ENCODE peak calls at places on chromosomes 1 and 21, in seven cellular contexts. P is transverse colon, M is gastrocnemius medialis, W is B cell, E is choroid plexus epithelial cell, H is GM12865, Q is osteocyte. Z is an unnamed sample.

GRCh38 chr1:62294211-62294610 is 25.0 kb downstream of the KANK4 start:
- DNase-seq in P (no peak), Q (no peak), H (peak), E (no peak), W (no peak), M (no peak), Z (peak)

GRCh38 chr1:13725714-13726175 is 25.8 kb downstream of the PRDM2 start:
- DNase-seq in P (peak), M (no peak), W (peak), E (peak), H (peak), Q (no peak), Z (peak)

GRCh38 chr1:111463029-111463683 is 10.6 kb upstream of the C1orf162 start:
- DNase-seq in H (no peak), P (no peak), Q (no peak), W (no peak), M (no peak), E (peak), Z (no peak)

GRCh38 chr1:92709738-92710137 is 75.2 kb downstream of the EVI5 start:
- DNase-seq in Q (no peak), P (no peak), W (no peak), E (peak), M (no peak), H (no peak), Z (no peak)

GRCh38 chr1:225866061-225866844 is 15.9 kb downstream of the TMEM63A start:
- DNase-seq in H (no peak), P (no peak), M (no peak), Q (no peak), E (peak), W (peak), Z (peak)

GRCh38 chr1:41515778-41516167 is 31.3 kb upstream of the EDN2 start:
- DNase-seq in P (no peak), H (no peak), Q (no peak), W (no peak), M (no peak), E (no peak), Z (no peak)

GRCh38 chr1:125119024-125119441 is 3934.3 kb downstream of the SRGAP2C start:
- DNase-seq in M (no peak), W (no peak), E (no peak), H (no peak), P (no peak), Q (no peak), Z (no peak)

GRCh38 chr1:107877092-107877491 is 87.9 kb downstream of the VAV3 start:
- DNase-seq in M (no peak), Q (no peak), H (no peak), P (no peak), W (no peak), E (peak), Z (no peak)

GRCh38 chr1:212718499-212718898 is 18.9 kb upstream of the BATF3 start:
- DNase-seq in H (no peak), E (peak), M (no peak), W (no peak), P (no peak), Q (no peak), Z (no peak)

GRCh38 chr1:21124846-21125245 is 51.9 kb downstream of the EIF4G3 start:
- DNase-seq in H (no peak), W (no peak), E (peak), M (no peak), P (no peak), Q (no peak), Z (no peak)

GRCh38 chr1:229093546-229094336 is 177.2 kb upstream of the RAB4A start:
- DNase-seq in E (no peak), M (no peak), W (no peak), P (peak), H (no peak), Q (no peak), Z (no peak)

GRCh38 chr1:100459815-100460114 is 78.2 kb upstream of the GPR88 start:
- DNase-seq in W (no peak), M (no peak), P (no peak), H (no peak), Q (no peak), E (no peak), Z (no peak)
- TF ChIP-seq CTCF in W (peak), M (no peak), P (no peak), H (no peak), Q (no peak), E (no peak), Z (peak)

DNA sequence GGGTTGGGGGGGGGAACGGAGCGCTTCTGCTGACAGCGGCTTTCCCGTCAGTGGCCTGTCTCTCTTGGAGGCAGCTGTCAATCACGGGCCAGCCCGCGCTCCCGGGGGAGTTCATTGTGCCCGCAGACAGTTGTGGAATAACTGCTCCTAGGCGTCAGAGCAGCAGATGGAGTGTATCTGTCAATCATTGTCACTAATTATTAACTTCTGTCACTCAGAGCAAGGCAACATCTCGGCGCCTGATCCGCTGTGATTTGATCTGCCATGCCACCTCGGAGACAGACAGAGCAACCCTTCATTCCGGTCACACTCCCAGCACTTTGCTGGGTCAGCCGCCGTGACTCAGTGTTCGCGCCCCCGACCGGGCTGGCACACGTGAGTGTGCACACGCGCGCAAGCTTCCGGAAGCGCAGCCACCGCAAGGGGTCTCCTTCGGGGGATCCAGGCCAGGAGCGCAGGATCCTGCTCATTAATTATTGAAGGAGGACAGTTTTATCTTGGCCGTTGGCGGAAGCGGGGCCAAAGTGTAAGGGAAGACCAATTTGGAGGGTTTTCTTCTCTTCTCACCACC is 75.8 kb downstream of the RRAGC start:
- DNase-seq in Q (no peak), P (no peak), W (no peak), H (no peak), E (no peak), M (no peak), Z (no peak)
- TF ChIP-seq CTCF in Q (no peak), P (no peak), W (no peak), H (no peak), E (no peak), M (no peak), Z (no peak)

DNA sequence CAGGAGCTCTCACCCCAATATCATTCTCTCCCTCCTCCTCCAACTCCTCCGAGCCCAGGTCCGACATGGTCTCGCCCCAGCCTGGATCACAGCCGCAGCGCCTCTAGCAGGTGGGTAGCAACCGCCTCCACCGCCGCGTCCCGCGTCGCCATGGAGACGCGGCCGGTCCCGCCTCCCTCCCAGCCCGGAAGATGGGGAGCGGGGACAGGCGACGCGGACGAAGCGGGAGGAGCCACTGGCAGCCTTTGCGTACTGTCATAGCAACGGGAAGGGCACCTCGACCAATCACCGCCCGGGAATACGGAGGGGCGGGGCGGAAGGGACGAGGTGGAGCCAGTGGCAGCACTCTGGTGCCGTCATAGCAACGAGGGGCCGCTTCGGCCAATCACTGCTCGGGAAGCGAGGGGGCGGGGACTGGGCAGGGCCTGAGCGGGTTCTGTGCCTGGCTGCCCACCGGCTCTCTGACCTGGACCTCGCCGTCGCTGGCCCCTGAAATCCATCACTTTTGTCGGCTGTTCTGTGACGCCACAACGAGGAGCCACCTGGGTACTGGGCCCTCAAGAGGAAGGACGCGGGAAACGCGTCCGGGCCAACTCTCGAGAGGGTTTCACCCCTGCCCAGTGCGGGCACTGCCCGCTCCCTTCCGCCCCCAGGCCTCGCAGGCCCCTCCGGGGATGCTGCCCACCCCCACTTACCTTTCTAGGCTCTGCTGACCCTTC is at the start of gene RSPH1:
- DNase-seq in M (peak), H (peak), W (peak), E (peak), Q (peak), P (peak), Z (peak)
- TF ChIP-seq CTCF in M (no peak), H (peak), W (no peak), E (no peak), Q (no peak), P (no peak), Z (no peak)

GRCh38 chr1:106564192-106564591 is 492.3 kb upstream of the PRMT6 start:
- DNase-seq in E (no peak), Q (no peak), W (no peak), P (no peak), H (no peak), M (no peak), Z (no peak)

GRCh38 chr1:106571109-106571508 is 485.4 kb upstream of the PRMT6 start:
- DNase-seq in P (no peak), H (no peak), E (peak), M (no peak), W (no peak), Q (no peak), Z (no peak)

GRCh38 chr1:106568575-106568974 is 487.9 kb upstream of the PRMT6 start:
- DNase-seq in M (no peak), W (no peak), H (no peak), Q (no peak), P (no peak), E (no peak), Z (no peak)

GRCh38 chr1:106568161-106568560 is 488.3 kb upstream of the PRMT6 start:
- DNase-seq in Q (no peak), M (no peak), E (peak), W (no peak), P (no peak), H (no peak), Z (no peak)
- TF ChIP-seq CTCF in Q (no peak), M (no peak), E (no peak), W (no peak), P (no peak), H (no peak), Z (no peak)

DNA sequence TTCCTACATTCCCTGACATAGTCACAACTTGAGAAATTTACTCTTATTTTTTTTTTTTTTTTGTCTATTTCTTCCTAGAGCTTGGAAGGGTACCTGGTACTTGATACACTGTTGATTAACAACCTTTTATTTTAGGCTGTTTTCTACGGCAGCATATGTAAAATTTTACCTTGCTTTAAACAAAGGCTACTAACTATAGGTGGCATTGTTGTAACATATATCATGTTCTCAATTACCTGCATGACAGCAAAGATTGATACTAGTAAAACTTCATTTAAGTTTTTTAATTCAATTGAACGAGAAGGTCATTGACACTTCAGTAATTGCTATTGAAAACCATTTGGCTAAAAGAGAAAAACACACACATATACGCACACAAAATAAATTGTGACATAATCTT is 238.3 kb upstream of the ESRRG start:
- DNase-seq in W (no peak), M (no peak), E (no peak), P (no peak), H (no peak), Q (no peak), Z (no peak)
- TF ChIP-seq CTCF in W (no peak), M (no peak), E (no peak), P (peak), H (no peak), Q (no peak), Z (no peak)

DNA sequence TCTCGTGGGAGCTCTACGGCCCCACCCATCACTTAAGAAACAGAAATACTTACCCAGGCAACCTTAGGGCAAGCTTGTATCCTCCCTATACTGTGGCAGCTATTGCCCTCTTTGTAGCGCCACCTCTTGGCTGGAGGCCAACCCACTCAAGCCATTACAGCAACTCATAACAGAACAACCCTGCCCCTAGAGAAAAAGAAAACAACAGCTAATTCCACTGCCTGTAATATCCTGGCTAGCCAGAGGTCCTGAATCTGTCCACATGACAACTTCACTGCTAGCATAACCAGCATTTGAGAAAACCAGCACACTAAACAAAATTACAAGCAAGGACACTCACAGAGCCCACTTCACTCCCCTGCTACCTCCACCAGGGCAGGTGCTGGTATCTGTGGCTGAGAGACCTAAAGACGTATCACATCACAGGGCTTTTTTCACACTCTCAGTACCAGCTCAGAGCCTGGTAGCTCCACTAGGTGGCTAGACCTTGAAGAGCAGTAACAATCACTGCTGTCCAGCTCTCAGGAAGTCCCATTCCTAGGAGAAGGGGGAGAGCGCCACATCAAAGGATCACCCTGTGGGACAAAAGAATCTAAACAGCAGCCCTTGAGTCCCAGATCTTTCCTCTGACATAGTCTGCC is 14.5 kb upstream of the MX1 start:
- DNase-seq in H (peak), W (no peak), Q (no peak), P (peak), M (no peak), E (no peak), Z (peak)
- TF ChIP-seq CTCF in H (peak), W (no peak), Q (peak), P (peak), M (no peak), E (no peak), Z (no peak)

GRCh38 chr1:234125714-234126113 is 221.2 kb downstream of the SLC35F3 start:
- DNase-seq in H (no peak), E (no peak), W (no peak), Q (no peak), M (no peak), P (no peak), Z (no peak)

GRCh38 chr1:234120327-234120944 is 216.0 kb downstream of the SLC35F3 start:
- DNase-seq in Q (no peak), W (no peak), P (no peak), M (no peak), H (no peak), E (no peak), Z (no peak)

GRCh38 chr1:234123867-234124266 is 219.4 kb downstream of the SLC35F3 start:
- DNase-seq in Q (no peak), P (no peak), E (no peak), M (no peak), W (no peak), H (no peak), Z (no peak)

DNA sequence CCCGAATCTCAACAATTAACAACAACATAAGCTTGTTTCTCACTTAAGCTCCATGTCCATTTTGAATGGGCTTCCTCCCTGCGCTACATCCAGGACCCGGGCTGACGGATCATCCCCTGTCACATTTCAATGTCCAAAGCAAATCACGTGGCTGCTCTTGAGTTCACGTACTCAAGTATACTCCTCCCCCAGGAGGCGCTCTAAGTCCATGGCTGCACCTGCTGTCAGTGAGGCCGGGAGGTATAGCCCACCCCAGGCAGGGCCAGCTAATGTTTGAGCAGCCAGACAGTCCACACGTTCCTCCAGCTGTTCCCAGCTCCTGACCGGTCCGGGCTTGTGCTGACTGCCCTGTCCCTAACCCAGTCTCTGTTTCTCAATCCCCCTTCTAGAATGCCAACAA is 220.8 kb downstream of the SLC35F3 start:
- DNase-seq in M (no peak), Q (no peak), P (peak), H (peak), E (peak), W (no peak), Z (peak)
- TF ChIP-seq CTCF in M (no peak), Q (no peak), P (no peak), H (peak), E (peak), W (no peak), Z (peak)

GRCh38 chr1:243715285-243715684 is 134.8 kb downstream of the AKT3 start:
- DNase-seq in Q (no peak), P (no peak), E (peak), M (no peak), W (no peak), H (no peak), Z (no peak)

GRCh38 chr1:243712242-243712641 is 137.8 kb downstream of the AKT3 start:
- DNase-seq in E (no peak), M (no peak), H (no peak), Q (no peak), P (no peak), W (no peak), Z (no peak)

GRCh38 chr1:243710467-243710866 is 139.6 kb downstream of the AKT3 start:
- DNase-seq in H (no peak), E (no peak), P (no peak), Q (no peak), M (no peak), W (no peak), Z (no peak)

GRCh38 chr1:243713470-243714186 is 136.4 kb downstream of the AKT3 start:
- DNase-seq in M (no peak), Q (no peak), P (no peak), E (peak), W (no peak), H (no peak), Z (no peak)

DNA sequence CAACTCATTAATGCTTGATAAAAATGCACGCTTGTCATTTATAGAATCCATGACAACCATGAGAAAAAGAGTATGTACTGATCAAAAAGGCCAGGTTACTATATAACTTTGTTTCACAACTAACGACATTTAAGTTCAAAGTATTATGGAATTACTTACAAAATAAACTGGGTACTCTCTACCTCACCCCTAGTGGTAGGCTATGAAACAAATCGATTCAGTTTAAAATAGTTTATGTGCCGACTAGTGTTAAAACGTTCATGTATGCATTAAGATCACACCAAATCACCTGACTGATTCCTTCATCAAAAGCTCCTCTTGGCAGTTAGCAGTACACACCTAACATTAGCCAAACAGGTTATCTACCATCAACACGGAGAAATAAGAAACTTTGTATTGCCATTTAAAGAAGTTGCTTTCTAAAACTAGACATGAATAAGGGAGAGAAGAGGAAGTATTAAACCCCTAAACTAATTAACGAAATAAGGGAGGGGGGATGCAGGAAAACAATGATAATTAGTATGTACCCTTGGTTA is 137.1 kb downstream of the AKT3 start:
- DNase-seq in W (peak), H (no peak), P (no peak), E (peak), M (no peak), Q (no peak), Z (no peak)
- TF ChIP-seq CTCF in W (peak), H (no peak), P (peak), E (peak), M (no peak), Q (peak), Z (peak)

GRCh38 chr1:155273134-155273982 is at the start of gene CLK2:
- DNase-seq in H (peak), P (peak), E (peak), M (peak), W (peak), Q (peak), Z (peak)

GRCh38 chr1:155282488-155283086 is 5.3 kb downstream of the HCN3 start:
- DNase-seq in W (no peak), Q (no peak), H (no peak), E (no peak), M (no peak), P (no peak), Z (no peak)

GRCh38 chr1:155277070-155277895 is at the start of gene HCN3:
- DNase-seq in E (peak), H (peak), M (peak), W (peak), Q (peak), P (peak), Z (peak)

GRCh38 chr1:155278689-155279160 is 1.5 kb downstream of the HCN3 start:
- DNase-seq in E (no peak), Q (no peak), P (no peak), M (no peak), W (no peak), H (no peak), Z (no peak)

GRCh38 chr1:155277896-155278688 is 829 bp downstream of the HCN3 start:
- DNase-seq in H (peak), P (peak), M (peak), Q (no peak), E (peak), W (peak), Z (peak)
- TF ChIP-seq CTCF in H (peak), P (peak), M (peak), Q (no peak), E (peak), W (peak), Z (peak)

GRCh38 chr1:11671544-11672286 is 7.7 kb downstream of the FBXO6 start:
- DNase-seq in Q (no peak), W (no peak), M (no peak), E (no peak), H (no peak), P (no peak), Z (no peak)

GRCh38 chr1:11674488-11674887 is 6.5 kb downstream of the MAD2L2 start:
- DNase-seq in E (no peak), M (no peak), H (no peak), W (no peak), Q (no peak), P (no peak), Z (no peak)

GRCh38 chr1:11671205-11671543 is 7.2 kb downstream of the FBXO6 start:
- DNase-seq in H (no peak), W (no peak), Q (no peak), P (no peak), M (no peak), E (no peak), Z (no peak)

GRCh38 chr1:11675362-11675761 is 5.6 kb downstream of the MAD2L2 start:
- DNase-seq in P (no peak), Q (no peak), M (no peak), E (no peak), H (no peak), W (no peak), Z (no peak)

GRCh38 chr1:11673089-11673769 is 7.7 kb downstream of the MAD2L2 start:
- DNase-seq in H (no peak), E (no peak), Q (peak), W (no peak), M (no peak), P (no peak), Z (no peak)
- TF ChIP-seq CTCF in H (no peak), E (no peak), Q (no peak), W (no peak), M (no peak), P (no peak), Z (no peak)

Z was measured in activated CD8-positive, alpha-beta T cell treated with anti-CD3 and anti-CD28 coated beads for 36 hours.